ENCODE peak calls at places on chromosomes 11 and 22, in six cellular contexts. O is ovary, R is mucosa of descending colon, V is suprapubic skin, I is brain microvascular endothelial cell, B is colonic mucosa. S is an unnamed sample.
A peak's percentile ranks its signal among the peaks of the same experiment; 100 is the strongest.

GRCh38 chr22:49099496-49100124 is 728.1 kb downstream of the BRD1 start:
- DNase-seq in O (no peak), R (no peak), V (no peak), I (peak; percentile 1), B (no peak), S (peak; percentile 12)

GRCh38 chr11:35237860-35238715 is 99.1 kb downstream of the CD44 start:
- DNase-seq in O (no peak), R (peak; percentile 70), V (no peak), I (peak; percentile 16), B (peak; percentile 61), S (no peak)

GRCh38 chr11:62592989-62593421 is 1.7 kb upstream of the TUT1 start:
- DNase-seq in O (no peak), R (no peak), V (no peak), I (no peak), B (no peak), S (no peak)

GRCh38 chr22:47595122-47595521 is 832.7 kb downstream of the TBC1D22A start:
- DNase-seq in O (no peak), R (no peak), V (no peak), I (no peak), B (no peak), S (no peak)

GRCh38 chr11:111846063-111846462 is 25.3 kb downstream of the ALG9 start:
- DNase-seq in O (no peak), R (no peak), V (no peak), I (peak; percentile 35), B (no peak), S (peak; percentile 26)

GRCh38 chr11:47768090-47768620 is 1.0 kb upstream of the FNBP4 start:
- DNase-seq in O (peak; percentile 52), R (peak; percentile 81), V (peak; percentile 80), I (peak; percentile 53), B (peak; percentile 77), S (peak; percentile 89)

GRCh38 chr11:17405232-17406005 is 17.0 kb upstream of the KCNJ11 start:
- DNase-seq in O (no peak), R (peak; percentile 52), V (peak; percentile 79), I (peak; percentile 35), B (peak; percentile 44), S (peak; percentile 70)

GRCh38 chr11:121337740-121338272 is 45.2 kb downstream of the SC5D start:
- DNase-seq in O (no peak), R (no peak), V (no peak), I (no peak), B (no peak), S (no peak)

GRCh38 chr22:41995211-41995610 is 3.4 kb upstream of the WBP2NL start:
- DNase-seq in O (no peak), R (no peak), V (peak; percentile 5), I (no peak), B (no peak), S (no peak)

GRCh38 chr22:41642711-41643110 is 21.6 kb downstream of the XRCC6 start:
- DNase-seq in O (no peak), R (no peak), V (no peak), I (no peak), B (no peak), S (peak; percentile 17)

GRCh38 chr11:110907629-110908028 is 195.4 kb upstream of the ARHGAP20 start:
- DNase-seq in O (no peak), R (peak; percentile 81), V (no peak), I (peak; percentile 90), B (peak; percentile 65), S (peak; percentile 71)

GRCh38 chr11:86314636-86315035 is 12.6 kb downstream of the HIKESHI start:
- DNase-seq in O (no peak), R (no peak), V (no peak), I (no peak), B (no peak), S (no peak)

GRCh38 chr11:18617688-18618340 is 16.3 kb downstream of the SPTY2D1 start:
- DNase-seq in O (no peak), R (peak; percentile 18), V (no peak), I (peak; percentile 45), B (no peak), S (peak; percentile 58)

GRCh38 chr11:118522571-118523072 is 4.7 kb upstream of the TTC36 start:
- DNase-seq in O (no peak), R (no peak), V (no peak), I (peak; percentile 14), B (no peak), S (peak; percentile 29)

GRCh38 chr11:7486731-7487130 is 1.4 kb downstream of the OLFML1 start:
- DNase-seq in O (peak; percentile 40), R (no peak), V (no peak), I (no peak), B (no peak), S (peak; percentile 23)

GRCh38 chr11:83070044-83070877 is 1.4 kb downstream of the RAB30 start:
- DNase-seq in O (no peak), R (no peak), V (no peak), I (peak; percentile 44), B (no peak), S (peak; percentile 84)

GRCh38 chr11:22668005-22668796 is 1.8 kb downstream of the GAS2 start:
- DNase-seq in O (no peak), R (no peak), V (no peak), I (no peak), B (no peak), S (no peak)

GRCh38 chr11:22671751-22672150 is 5.3 kb downstream of the GAS2 start:
- DNase-seq in O (no peak), R (no peak), V (no peak), I (no peak), B (no peak), S (no peak)

GRCh38 chr11:22666700-22667439 is 459 bp downstream of the GAS2 start:
- DNase-seq in O (peak; percentile 44), R (peak; percentile 19), V (no peak), I (peak; percentile 20), B (peak; percentile 21), S (no peak)

GRCh38 chr11:22669368-22669767 is 3.0 kb downstream of the GAS2 start:
- DNase-seq in O (no peak), R (no peak), V (no peak), I (no peak), B (no peak), S (no peak)

GRCh38 chr11:22670803-22671202 is 4.4 kb downstream of the GAS2 start:
- DNase-seq in O (no peak), R (no peak), V (no peak), I (no peak), B (no peak), S (no peak)
- TF ChIP-seq CTCF in O (no peak), R (no peak), V (no peak), I (peak; percentile 11), B (no peak), S (no peak)

GRCh38 chr22:39299829-39300178 is 19.6 kb downstream of the RPL3 start:
- DNase-seq in O (no peak), R (no peak), V (no peak), I (no peak), B (no peak), S (no peak)
- H3K4me3 ChIP-seq in O (no peak overlapping the region), R (no peak overlapping the region), V (peak overlapping the region; percentile 6), I (no peak overlapping the region), B (no peak overlapping the region), S (no peak overlapping the region)

DNA sequence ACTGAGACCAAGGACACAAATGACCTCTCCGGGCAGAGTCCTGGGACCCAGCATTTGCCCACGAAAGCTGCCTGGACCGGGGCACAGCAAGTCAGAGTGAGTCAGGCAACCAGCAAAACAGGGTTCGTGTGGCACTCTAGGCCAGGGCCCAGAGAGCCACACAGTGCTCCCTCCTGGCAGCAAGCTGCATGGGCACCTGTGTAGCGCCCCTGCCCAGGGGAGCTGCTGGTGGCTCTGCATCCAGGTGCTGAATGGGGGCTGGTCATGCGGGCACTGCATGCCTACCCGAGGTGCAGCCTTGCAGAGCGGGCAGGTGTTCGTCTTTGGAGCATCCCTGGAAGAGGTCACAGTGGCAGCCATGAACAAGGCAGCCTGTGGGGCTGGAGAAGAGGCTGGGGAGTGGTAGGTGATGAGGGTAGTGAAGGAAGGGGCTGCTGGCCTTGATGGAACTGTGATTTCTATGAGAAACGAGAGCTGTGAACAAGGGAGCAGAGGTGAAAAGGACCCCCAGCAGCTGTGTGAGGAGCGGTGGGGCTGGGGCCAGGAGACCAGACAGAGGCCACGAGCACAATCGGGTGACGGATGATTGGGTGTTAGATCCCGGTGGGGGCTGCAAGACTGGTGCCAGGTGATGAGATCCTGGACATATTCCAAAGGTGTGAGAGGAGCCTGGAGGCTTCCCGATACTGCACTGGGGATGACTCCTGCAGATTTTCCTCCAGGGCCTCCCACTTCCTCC is 63.3 kb downstream of the DGCR2 start:
- DNase-seq in O (no peak), R (no peak), V (peak; percentile 51), I (no peak), B (no peak), S (no peak)
- TF ChIP-seq CTCF in O (no peak), R (no peak), V (no peak), I (peak; percentile 3), B (no peak), S (no peak)

DNA sequence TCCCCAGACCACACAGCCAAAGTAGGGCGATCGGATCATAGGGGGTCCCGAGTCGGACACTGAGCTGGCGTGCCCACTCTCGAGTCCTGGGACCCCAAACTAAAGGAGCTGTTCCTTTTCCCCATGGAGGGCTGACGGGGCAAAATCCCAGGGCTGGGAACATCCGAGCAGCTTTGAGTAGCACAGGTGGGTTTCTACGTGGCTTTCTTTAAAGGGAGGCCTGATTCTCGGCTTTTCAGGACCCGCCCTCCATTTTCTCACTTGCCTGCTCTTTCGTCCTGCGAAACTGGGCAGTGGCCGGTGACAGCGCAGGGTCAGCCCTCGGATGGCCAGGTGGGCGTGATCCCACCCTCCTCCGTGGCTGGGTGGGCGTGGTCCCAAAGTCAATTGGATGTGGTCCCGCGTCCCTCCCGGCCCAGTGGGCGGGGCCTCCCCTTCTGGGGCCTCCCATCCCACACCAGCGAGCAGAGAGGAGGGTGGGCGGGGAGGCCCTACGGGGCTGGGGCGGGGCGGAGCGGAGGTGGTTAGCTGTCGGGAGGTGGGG is 17.5 kb upstream of the TXNRD2 start:
- DNase-seq in O (peak; percentile 89), R (peak; percentile 80), V (peak; percentile 87), I (peak; percentile 48), B (peak; percentile 87), S (peak; percentile 35)
- H3K4me3 ChIP-seq in O (peak overlapping the region; percentile 27), R (no peak overlapping the region), V (peak overlapping the region; percentile 41), I (peak overlapping the region; percentile 40), B (peak overlapping the region; percentile 24), S (peak overlapping the region; percentile 36)

DNA sequence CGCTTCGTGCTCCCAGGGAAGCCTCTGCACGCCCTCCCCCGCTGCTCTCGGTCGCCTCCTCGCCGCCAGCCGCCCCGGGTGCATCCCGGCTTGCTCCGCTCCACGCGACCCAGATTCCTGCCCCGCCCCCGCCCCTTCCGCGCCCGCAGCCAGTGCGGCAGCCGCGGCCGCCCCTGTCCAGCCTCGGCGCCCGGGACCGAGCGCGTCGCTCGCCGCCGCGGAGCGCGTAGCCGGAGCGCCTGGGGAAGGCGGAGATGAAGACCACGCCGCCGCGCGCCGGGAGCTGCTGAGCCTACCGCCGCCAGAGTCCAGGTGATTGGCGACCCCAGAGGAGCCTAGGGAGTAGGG is at the start of gene ELMOD1:
- DNase-seq in O (peak; percentile 44), R (peak; percentile 19), V (no peak), I (peak; percentile 24), B (peak; percentile 29), S (peak; percentile 40)
- TF ChIP-seq CTCF in O (no peak), R (no peak), V (no peak), I (no peak), B (no peak), S (peak; percentile 27)